ENCODE peak calls at places on chromosomes 5 and 9, in seven cellular contexts. A is adrenal gland, J is NB4, S is A549, Z is endothelial cell of umbilical vein, O is heart left ventricle, F is IMR-90. D is an unnamed sample.

GRCh38 chr9:78871086-78871451 is 574.1 kb downstream of the PSAT1 start:
- DNase-seq in A (no peak), J (no peak), S (peak; percentile 46), Z (no peak), O (no peak), F (no peak), D (no peak)

GRCh38 chr5:116600876-116601275 is 26.3 kb upstream of the SEMA6A start:
- DNase-seq in A (no peak), J (no peak), S (no peak), Z (no peak), O (no peak), F (peak; percentile 9), D (no peak)

GRCh38 chr5:82162568-82162967 is 115.6 kb downstream of the RPS23 start:
- DNase-seq in A (no peak), J (no peak), S (no peak), Z (no peak), O (no peak), F (no peak), D (no peak)

GRCh38 chr9:130478152-130478551 is 33.4 kb downstream of the ASS1 start:
- DNase-seq in A (no peak), J (no peak), S (no peak), Z (no peak), O (no peak), F (no peak), D (no peak)

GRCh38 chr5:88944751-88945507 is 61.9 kb upstream of the MEF2C start:
- DNase-seq in A (no peak), J (peak; percentile 6), S (no peak), Z (no peak), O (no peak), F (peak; percentile 49), D (no peak)

GRCh38 chr9:21690561-21690960 is 111.9 kb upstream of the MTAP start:
- DNase-seq in A (no peak), J (no peak), S (no peak), Z (no peak), O (no peak), F (peak; percentile 79), D (no peak)

GRCh38 chr5:173472784-173473278 is 143.6 kb downstream of the BOD1 start:
- DNase-seq in A (peak; percentile 32), J (no peak), S (no peak), Z (no peak), O (no peak), F (peak; percentile 28), D (no peak)

GRCh38 chr5:7576023-7576715 is 180.2 kb downstream of the ADCY2 start:
- DNase-seq in A (no peak), J (no peak), S (no peak), Z (no peak), O (no peak), F (no peak), D (no peak)

GRCh38 chr9:21813575-21814473 is 11.4 kb downstream of the MTAP start:
- DNase-seq in A (peak; percentile 74), J (no peak), S (peak; percentile 85), Z (peak; percentile 85), O (no peak), F (peak; percentile 86), D (peak; percentile 67)

GRCh38 chr5:80143491-80143890 is 108.3 kb downstream of the THBS4 start:
- DNase-seq in A (no peak), J (no peak), S (no peak), Z (no peak), O (no peak), F (no peak), D (no peak)

GRCh38 chr9:105608685-105609598 is 51.0 kb downstream of the FKTN start:
- DNase-seq in A (no peak), J (peak; percentile 61), S (peak; percentile 52), Z (peak; percentile 52), O (no peak), F (peak; percentile 59), D (no peak)

GRCh38 chr5:1874820-1875219 is 7.9 kb downstream of the IRX4 start:
- DNase-seq in A (no peak), J (no peak), S (no peak), Z (no peak), O (no peak), F (no peak), D (no peak)

GRCh38 chr5:93675458-93676450 is 65.6 kb downstream of the POU5F2 start:
- DNase-seq in A (no peak), J (no peak), S (no peak), Z (no peak), O (no peak), F (peak; percentile 49), D (no peak)

GRCh38 chr9:71243951-71244350 is 122.5 kb upstream of the TRPM3 start:
- DNase-seq in A (no peak), J (no peak), S (no peak), Z (no peak), O (no peak), F (no peak), D (no peak)

GRCh38 chr9:94868462-94868861 is 142.0 kb downstream of the AOPEP start:
- DNase-seq in A (no peak), J (no peak), S (no peak), Z (no peak), O (no peak), F (peak; percentile 12), D (no peak)

GRCh38 chr5:53194086-53194485 is 84.5 kb upstream of the MOCS2 start:
- DNase-seq in A (no peak), J (no peak), S (no peak), Z (no peak), O (no peak), F (peak; percentile 69), D (no peak)

GRCh38 chr5:14580037-14581034 is 1.3 kb upstream of the OTULINL start:
- DNase-seq in A (no peak), J (peak; percentile 38), S (no peak), Z (no peak), O (no peak), F (no peak), D (no peak)

GRCh38 chr9:128175102-128175563 is 15.1 kb downstream of the BBLN start:
- DNase-seq in A (peak; percentile 58), J (no peak), S (no peak), Z (no peak), O (no peak), F (peak; percentile 88), D (no peak)

GRCh38 chr5:79301046-79301712 is 65.2 kb downstream of the JMY start:
- DNase-seq in A (no peak), J (no peak), S (no peak), Z (no peak), O (no peak), F (peak; percentile 78), D (no peak)

GRCh38 chr5:76718381-76718832 is 2.5 kb downstream of the F2R start:
- DNase-seq in A (no peak), J (no peak), S (no peak), Z (peak; percentile 90), O (no peak), F (peak; percentile 62), D (no peak)

GRCh38 chr5:113510836-113511451 is 2.5 kb upstream of the YTHDC2 start:
- DNase-seq in A (no peak), J (peak; percentile 57), S (peak; percentile 47), Z (peak; percentile 68), O (no peak), F (peak; percentile 69), D (no peak)

GRCh38 chr5:113512341-113512740 is 1.2 kb upstream of the YTHDC2 start:
- DNase-seq in A (no peak), J (no peak), S (no peak), Z (no peak), O (no peak), F (no peak), D (no peak)

GRCh38 chr5:113508756-113509155 is 4.7 kb upstream of the YTHDC2 start:
- DNase-seq in A (no peak), J (no peak), S (no peak), Z (no peak), O (no peak), F (no peak), D (no peak)

GRCh38 chr5:113514263-113514590 is 733 bp downstream of the YTHDC2 start:
- DNase-seq in A (no peak), J (no peak), S (no peak), Z (no peak), O (no peak), F (no peak), D (no peak)

GRCh38 chr5:113513384-113514262 is at the start of gene YTHDC2:
- DNase-seq in A (peak; percentile 86), J (peak; percentile 90), S (peak; percentile 87), Z (peak; percentile 90), O (peak; percentile 95), F (peak; percentile 87), D (peak; percentile 89)
- TF ChIP-seq CTCF in A (peak; percentile 8), J (peak; percentile 27), S (peak; percentile 41), Z (peak; percentile 9), O (no peak), F (peak; percentile 44), D (peak; percentile 8)

GRCh38 chr9:121269030-121269887 is 1.3 kb downstream of the GSN start:
- DNase-seq in A (no peak), J (peak; percentile 81), S (no peak), Z (peak; percentile 38), O (no peak), F (no peak), D (no peak)
- TF ChIP-seq POLR2A in A (no peak), J (peak; percentile 20), S (no peak), Z (no peak), O (no peak), F (no peak), D (no peak)

DNA sequence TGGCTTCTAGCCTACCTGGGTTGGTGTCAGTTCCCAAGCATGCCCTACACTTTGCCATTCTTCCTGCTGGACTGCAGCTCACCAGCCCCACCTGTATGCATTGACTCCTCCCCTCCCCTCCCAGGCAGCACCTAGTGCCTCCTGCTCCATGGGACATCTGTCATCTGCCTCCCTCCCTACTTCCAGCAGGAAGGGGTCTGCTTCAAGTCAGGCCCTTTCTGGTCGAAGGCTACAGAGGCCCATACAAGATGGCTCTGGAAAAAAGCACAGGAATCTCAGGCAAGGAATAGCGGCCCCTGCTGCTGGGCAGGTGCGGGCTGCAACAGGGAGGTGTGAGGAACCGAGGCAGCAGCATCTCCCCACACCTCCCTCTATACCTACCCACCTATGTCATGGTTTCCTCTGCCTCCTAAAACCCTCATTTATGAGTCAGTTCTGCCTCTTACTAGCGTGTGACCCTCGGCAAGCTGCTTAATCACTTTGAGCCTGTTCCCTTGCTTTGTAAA is 19.7 kb downstream of the WWC1 start:
- DNase-seq in A (no peak), J (no peak), S (no peak), Z (no peak), O (no peak), F (no peak), D (no peak)
- TF ChIP-seq CTCF in A (no peak), J (no peak), S (no peak), Z (no peak), O (no peak), F (no peak), D (no peak)

GRCh38 chr9:124290743-124291554 is 33.2 kb downstream of the NEK6 start:
- DNase-seq in A (no peak), J (peak; percentile 71), S (no peak), Z (no peak), O (no peak), F (no peak), D (no peak)

GRCh38 chr9:124292696-124293593 is 35.2 kb downstream of the NEK6 start:
- DNase-seq in A (no peak), J (no peak), S (no peak), Z (no peak), O (no peak), F (no peak), D (no peak)

GRCh38 chr9:124290053-124290581 is 32.4 kb downstream of the NEK6 start:
- DNase-seq in A (no peak), J (peak; percentile 33), S (no peak), Z (no peak), O (peak; percentile 64), F (no peak), D (peak; percentile 68)

GRCh38 chr9:124293712-124294504 is 36.2 kb downstream of the NEK6 start:
- DNase-seq in A (no peak), J (no peak), S (no peak), Z (no peak), O (no peak), F (no peak), D (no peak)

GRCh38 chr9:124291801-124292396 is 34.1 kb downstream of the NEK6 start:
- DNase-seq in A (no peak), J (peak; percentile 94), S (no peak), Z (no peak), O (peak; percentile 63), F (no peak), D (no peak)
- TF ChIP-seq POLR2A in A (no peak), J (no peak), S (no peak), Z (no peak), O (no peak), F (no peak), D (no peak)

D was measured in right lobe of liver.